ENCODE peak calls at places on chromosomes 2 and 18, in eight cellular contexts. F, A, Z, R, T, U, V and J are unnamed samples.

GRCh38 chr2:217790195-217790594 is 212.6 kb downstream of the TNS1 start:
- DNase-seq in F (no peak), A (no peak), Z (no peak), R (no peak), T (peak), U (no peak), V (no peak), J (no peak)

GRCh38 chr2:135183822-135184221 is 131.7 kb downstream of the RAB3GAP1 start:
- DNase-seq in F (no peak), A (no peak), Z (no peak), R (no peak), T (no peak), U (no peak), V (no peak), J (no peak)

GRCh38 chr2:231068525-231069222 is 12.0 kb downstream of the PSMD1 start:
- DNase-seq in F (no peak), A (no peak), Z (no peak), R (no peak), T (peak), U (no peak), V (peak), J (no peak)

GRCh38 chr2:42809876-42810125 is 17.4 kb upstream of the HAAO start:
- DNase-seq in F (peak), A (peak), Z (peak), R (no peak), T (peak), U (peak), V (peak), J (no peak)

GRCh38 chr2:240813231-240813921 is 6.6 kb downstream of the KIF1A start:
- DNase-seq in F (no peak), A (no peak), Z (no peak), R (no peak), T (no peak), U (peak), V (no peak), J (no peak)

GRCh38 chr2:67733517-67733916 is 329.3 kb downstream of the C1D start:
- DNase-seq in F (no peak), A (no peak), Z (no peak), R (no peak), T (no peak), U (peak), V (peak), J (no peak)

GRCh38 chr2:172449916-172450550 is 22.6 kb downstream of the ITGA6 start:
- DNase-seq in F (peak), A (no peak), Z (no peak), R (no peak), T (no peak), U (no peak), V (no peak), J (no peak)

GRCh38 chr2:175002547-175003274 is 2.5 kb downstream of the CHN1 start:
- DNase-seq in F (no peak), A (no peak), Z (no peak), R (no peak), T (no peak), U (no peak), V (no peak), J (no peak)

GRCh38 chr18:31454066-31454708 is 6.6 kb downstream of the DSG3 start:
- DNase-seq in F (peak), A (no peak), Z (no peak), R (no peak), T (no peak), U (no peak), V (peak), J (no peak)

GRCh38 chr2:100592226-100592625 is 29.4 kb downstream of the PDCL3 start:
- DNase-seq in F (peak), A (no peak), Z (no peak), R (no peak), T (no peak), U (no peak), V (no peak), J (no peak)

GRCh38 chr2:237231593-237231992 is 145.9 kb downstream of the COPS8 start:
- DNase-seq in F (peak), A (no peak), Z (no peak), R (no peak), T (no peak), U (no peak), V (no peak), J (no peak)

GRCh38 chr18:52237551-52237950 is 102.4 kb upstream of the DCC start:
- DNase-seq in F (peak), A (no peak), Z (no peak), R (no peak), T (no peak), U (no peak), V (peak), J (no peak)

GRCh38 chr18:61992285-61992684 is 99.5 kb upstream of the RNF152 start:
- DNase-seq in F (peak), A (no peak), Z (no peak), R (no peak), T (no peak), U (no peak), V (peak), J (no peak)

GRCh38 chr18:10526211-10526949 is 553 bp downstream of the NAPG start:
- DNase-seq in F (peak), A (no peak), Z (peak), R (peak), T (peak), U (peak), V (peak), J (peak)

GRCh38 chr2:130795431-130795830 is 40.1 kb downstream of the AMER3 start:
- DNase-seq in F (no peak), A (no peak), Z (no peak), R (no peak), T (no peak), U (no peak), V (no peak), J (no peak)

GRCh38 chr2:219421323-219421722 is 3.1 kb downstream of the DES start:
- DNase-seq in F (no peak), A (no peak), Z (no peak), R (no peak), T (no peak), U (no peak), V (no peak), J (no peak)

GRCh38 chr2:75237296-75237695 is 38.0 kb upstream of the TACR1 start:
- DNase-seq in F (no peak), A (no peak), Z (no peak), R (no peak), T (no peak), U (no peak), V (no peak), J (no peak)

GRCh38 chr2:188189356-188189755 is 102.3 kb upstream of the GULP1 start:
- DNase-seq in F (no peak), A (no peak), Z (no peak), R (no peak), T (no peak), U (no peak), V (no peak), J (no peak)

GRCh38 chr2:99748344-99748743 is 258.5 kb upstream of the REV1 start:
- DNase-seq in F (no peak), A (no peak), Z (no peak), R (no peak), T (no peak), U (no peak), V (no peak), J (no peak)

GRCh38 chr2:16209799-16210198 is 269.4 kb downstream of the MYCN start:
- DNase-seq in F (no peak), A (no peak), Z (no peak), R (no peak), T (no peak), U (no peak), V (no peak), J (no peak)

GRCh38 chr2:112340868-112341267 is 65.5 kb downstream of the ZC3H6 start:
- DNase-seq in F (no peak), A (no peak), Z (no peak), R (no peak), T (no peak), U (no peak), V (no peak), J (no peak)

GRCh38 chr2:2573658-2574293 is 242.7 kb upstream of the MYT1L start:
- DNase-seq in F (no peak), A (no peak), Z (no peak), R (no peak), T (peak), U (no peak), V (no peak), J (no peak)

GRCh38 chr2:38214209-38214717 is 138.3 kb upstream of the CYP1B1 start:
- DNase-seq in F (no peak), A (no peak), Z (no peak), R (no peak), T (peak), U (no peak), V (no peak), J (no peak)

GRCh38 chr2:69191672-69192071 is 178.7 kb downstream of the ANTXR1 start:
- DNase-seq in F (peak), A (no peak), Z (no peak), R (no peak), T (no peak), U (no peak), V (no peak), J (no peak)

GRCh38 chr2:138364554-138365162 is 136.9 kb upstream of the SPOPL start:
- DNase-seq in F (peak), A (no peak), Z (no peak), R (no peak), T (no peak), U (no peak), V (no peak), J (no peak)